ENCODE peak calls at places on chromosomes 13 and 19, in four cellular contexts. J, P, K and A are unnamed samples.

GRCh38 chr13:112748947-112749346 is 59.1 kb downstream of the ATP11A start:
- DNase-seq in J (no peak), P (no peak), K (no peak), A (no peak)

GRCh38 chr13:113526466-113527220 is 36.1 kb upstream of the DCUN1D2 start:
- DNase-seq in J (no peak), P (no peak), K (no peak), A (no peak)

GRCh38 chr19:53977991-53978731 is 13.3 kb upstream of the CACNG6 start:
- DNase-seq in J (peak; percentile 86), P (no peak), K (no peak), A (no peak)

GRCh38 chr19:47757617-47758432 is 12.5 kb downstream of the NOP53 start:
- DNase-seq in J (no peak), P (no peak), K (no peak), A (no peak)

GRCh38 chr19:28612275-28612769 is 600.6 kb downstream of the UQCRFS1 start:
- DNase-seq in J (no peak), P (no peak), K (no peak), A (no peak)

GRCh38 chr13:102774210-102774560 is 599 bp upstream of the TEX30 start:
- DNase-seq in J (no peak), P (no peak), K (no peak), A (no peak)

GRCh38 chr13:66835040-66835628 is 395.0 kb downstream of the PCDH9 start:
- DNase-seq in J (no peak), P (no peak), K (no peak), A (peak; percentile 37)

GRCh38 chr13:55792544-55793178 is 1348.1 kb upstream of the PRR20A start:
- DNase-seq in J (no peak), P (no peak), K (no peak), A (no peak)

GRCh38 chr19:28642787-28643186 is 570.2 kb downstream of the UQCRFS1 start:
- DNase-seq in J (no peak), P (no peak), K (no peak), A (no peak)

GRCh38 chr13:96449920-96450319 is 360.0 kb downstream of the HS6ST3 start:
- DNase-seq in J (no peak), P (no peak), K (no peak), A (no peak)

GRCh38 chr19:23101241-23101640 is 15.6 kb upstream of the ZNF730 start:
- DNase-seq in J (no peak), P (no peak), K (peak; percentile 13), A (no peak)

GRCh38 chr19:23909222-23909621 is 5.5 kb upstream of the ZNF726 start:
- DNase-seq in J (no peak), P (no peak), K (no peak), A (no peak)

GRCh38 chr19:46408611-46409039 is 4.7 kb downstream of the CCDC8 start:
- DNase-seq in J (no peak), P (no peak), K (no peak), A (no peak)

GRCh38 chr19:538641-539428 is 5.0 kb upstream of the GZMM start:
- DNase-seq in J (no peak), P (no peak), K (no peak), A (no peak)

GRCh38 chr13:107964356-107964755 is 251.0 kb downstream of the LIG4 start:
- DNase-seq in J (no peak), P (no peak), K (no peak), A (no peak)

GRCh38 chr19:14107581-14108461 is 9.7 kb downstream of the PRKACA start:
- DNase-seq in J (no peak), P (no peak), K (peak; percentile 18), A (no peak)

GRCh38 chr13:102863590-102863989 is 17.8 kb downstream of the ERCC5 start:
- DNase-seq in J (no peak), P (no peak), K (no peak), A (no peak)

GRCh38 chr13:24763596-24764275 is at the start of gene RNF17:
- DNase-seq in J (no peak), P (no peak), K (no peak), A (no peak)

GRCh38 chr19:16112778-16113177 is 1.1 kb downstream of the RAB8A start:
- DNase-seq in J (no peak), P (no peak), K (no peak), A (no peak)

GRCh38 chr19:13054605-13055212 is 47.9 kb downstream of the LYL1 start:
- DNase-seq in J (no peak), P (no peak), K (no peak), A (no peak)

GRCh38 chr19:2768365-2769132 is 14.5 kb downstream of the SGTA start:
- DNase-seq in J (no peak), P (no peak), K (no peak), A (no peak)

GRCh38 chr19:46021531-46022041 is 1.3 kb downstream of the PGLYRP1 start:
- DNase-seq in J (no peak), P (no peak), K (no peak), A (no peak)

GRCh38 chr13:24161010-24161775 is 673 bp downstream of the SPATA13 start:
- DNase-seq in J (peak; percentile 48), P (peak; percentile 5), K (no peak), A (no peak)

GRCh38 chr19:17323973-17324327 is 10.7 kb downstream of the ANO8 start:
- DNase-seq in J (no peak), P (no peak), K (no peak), A (no peak)

GRCh38 chr19:9835507-9835949 is 410 bp downstream of the PIN1 start:
- DNase-seq in J (no peak), P (no peak), K (no peak), A (no peak)

GRCh38 chr13:70964124-70964523 is 855.9 kb upstream of the KLHL1 start:
- DNase-seq in J (no peak), P (no peak), K (no peak), A (no peak)

GRCh38 chr13:110445722-110446569 is 115.6 kb downstream of the RAB20 start:
- DNase-seq in J (peak; percentile 47), P (no peak), K (peak; percentile 28), A (no peak)

GRCh38 chr19:16370671-16371391 is 46.2 kb downstream of the KLF2 start:
- DNase-seq in J (no peak), P (no peak), K (no peak), A (no peak)

GRCh38 chr19:35860818-35861639 is 4.3 kb downstream of the KIRREL2 start:
- DNase-seq in J (no peak), P (no peak), K (no peak), A (no peak)

GRCh38 chr19:34299576-34299975 is 45.2 kb downstream of the GARRE1 start:
- DNase-seq in J (no peak), P (no peak), K (no peak), A (no peak)

GRCh38 chr19:16778796-16779411 is 50.3 kb upstream of the SIN3B start:
- DNase-seq in J (peak; percentile 74), P (peak; percentile 6), K (peak; percentile 66), A (peak; percentile 22)

GRCh38 chr13:99796175-99796819 is 175.3 kb downstream of the ZIC5 start:
- DNase-seq in J (peak; percentile 50), P (no peak), K (peak; percentile 14), A (peak; percentile 45)

GRCh38 chr19:19055701-19056100 is 8.1 kb upstream of the SLC25A42 start:
- DNase-seq in J (no peak), P (no peak), K (no peak), A (no peak)

GRCh38 chr19:33512021-33512420 is 9.6 kb downstream of the PEPD start:
- DNase-seq in J (no peak), P (no peak), K (no peak), A (no peak)